ENCODE peak calls at places on chromosomes 1 and 21, in seven cellular contexts. One of them, this sample, is unnamed.

GRCh38 chr1:164702216-164702615 is 143.2 kb downstream of the PBX1 start:
- DNase-seq in IMR-90: peak
- DNase-seq in trophoblast cell: no peak
- DNase-seq in H9: no peak
- DNase-seq in neuronal stem cell: no peak
- DNase-seq in H1: no peak
- DNase-seq in mesenchymal stem cell: peak
- DNase-seq in this sample: peak

GRCh38 chr1:211476200-211476849 is 15.6 kb downstream of the RD3 start:
- DNase-seq in IMR-90: peak
- DNase-seq in trophoblast cell: peak
- DNase-seq in H9: peak
- DNase-seq in neuronal stem cell: peak
- DNase-seq in H1: no peak
- DNase-seq in mesenchymal stem cell: peak
- DNase-seq in this sample: peak

GRCh38 chr1:204316164-204316563 is 43.6 kb downstream of the PLEKHA6 start:
- DNase-seq in IMR-90: no peak
- DNase-seq in trophoblast cell: no peak
- DNase-seq in H9: no peak
- DNase-seq in neuronal stem cell: no peak
- DNase-seq in H1: no peak
- DNase-seq in mesenchymal stem cell: no peak
- DNase-seq in this sample: no peak

GRCh38 chr1:78274814-78275213 is 216.0 kb upstream of the PTGFR start:
- DNase-seq in IMR-90: peak
- DNase-seq in trophoblast cell: no peak
- DNase-seq in H9: no peak
- DNase-seq in neuronal stem cell: no peak
- DNase-seq in H1: no peak
- DNase-seq in mesenchymal stem cell: peak
- DNase-seq in this sample: no peak

GRCh38 chr21:35075546-35075945 is 26.4 kb upstream of the RUNX1 start:
- DNase-seq in IMR-90: peak
- DNase-seq in trophoblast cell: no peak
- DNase-seq in H9: no peak
- DNase-seq in neuronal stem cell: no peak
- DNase-seq in H1: no peak
- DNase-seq in mesenchymal stem cell: peak
- DNase-seq in this sample: peak

GRCh38 chr1:239368436-239369109 is 17.8 kb upstream of the CHRM3 start:
- DNase-seq in IMR-90: no peak
- DNase-seq in trophoblast cell: no peak
- DNase-seq in H9: no peak
- DNase-seq in neuronal stem cell: no peak
- DNase-seq in H1: no peak
- DNase-seq in mesenchymal stem cell: no peak
- DNase-seq in this sample: peak

GRCh38 chr1:89407355-89407754 is 43.5 kb downstream of the GBP6 start:
- DNase-seq in IMR-90: peak
- DNase-seq in trophoblast cell: peak
- DNase-seq in H9: no peak
- DNase-seq in neuronal stem cell: no peak
- DNase-seq in H1: no peak
- DNase-seq in mesenchymal stem cell: peak
- DNase-seq in this sample: no peak

GRCh38 chr1:51301844-51302162 is 28.6 kb downstream of the TTC39A start:
- DNase-seq in IMR-90: no peak
- DNase-seq in trophoblast cell: no peak
- DNase-seq in H9: no peak
- DNase-seq in neuronal stem cell: no peak
- DNase-seq in H1: no peak
- DNase-seq in mesenchymal stem cell: no peak
- DNase-seq in this sample: no peak

GRCh38 chr1:108016451-108016920 is 51.5 kb upstream of the VAV3 start:
- DNase-seq in IMR-90: no peak
- DNase-seq in trophoblast cell: peak
- DNase-seq in H9: no peak
- DNase-seq in neuronal stem cell: no peak
- DNase-seq in H1: no peak
- DNase-seq in mesenchymal stem cell: peak
- DNase-seq in this sample: peak

GRCh38 chr1:73593804-73594203 is 604.2 kb downstream of the LRRIQ3 start:
- DNase-seq in IMR-90: no peak
- DNase-seq in trophoblast cell: no peak
- DNase-seq in H9: no peak
- DNase-seq in neuronal stem cell: no peak
- DNase-seq in H1: no peak
- DNase-seq in mesenchymal stem cell: peak
- DNase-seq in this sample: peak

GRCh38 chr1:25537148-25537831 is 6.1 kb upstream of the LDLRAP1 start:
- DNase-seq in IMR-90: no peak
- DNase-seq in trophoblast cell: no peak
- DNase-seq in H9: no peak
- DNase-seq in neuronal stem cell: no peak
- DNase-seq in H1: no peak
- DNase-seq in mesenchymal stem cell: no peak
- DNase-seq in this sample: no peak

GRCh38 chr1:51989582-51990477 is 670 bp downstream of the RAB3B start:
- DNase-seq in IMR-90: no peak
- DNase-seq in trophoblast cell: no peak
- DNase-seq in H9: peak
- DNase-seq in neuronal stem cell: no peak
- DNase-seq in H1: no peak
- DNase-seq in mesenchymal stem cell: no peak
- DNase-seq in this sample: peak

GRCh38 chr21:44766014-44766817 is 35.4 kb downstream of the UBE2G2 start:
- DNase-seq in IMR-90: no peak
- DNase-seq in trophoblast cell: no peak
- DNase-seq in H9: no peak
- DNase-seq in neuronal stem cell: no peak
- DNase-seq in H1: no peak
- DNase-seq in mesenchymal stem cell: no peak
- DNase-seq in this sample: no peak

GRCh38 chr1:7564097-7564496 is 207.0 kb upstream of the VAMP3 start:
- DNase-seq in IMR-90: no peak
- DNase-seq in trophoblast cell: no peak
- DNase-seq in H9: no peak
- DNase-seq in neuronal stem cell: no peak
- DNase-seq in H1: no peak
- DNase-seq in mesenchymal stem cell: no peak
- DNase-seq in this sample: no peak
- H4K8ac ChIP-seq in IMR-90: no peak
- H4K8ac ChIP-seq in trophoblast cell: no peak
- H4K8ac ChIP-seq in H9: no peak
- H4K8ac ChIP-seq in neuronal stem cell: no peak
- H4K8ac ChIP-seq in H1: no peak
- H4K8ac ChIP-seq in mesenchymal stem cell: no peak
- H4K8ac ChIP-seq in this sample: no peak

GRCh38 chr1:154237880-154238506 is 17.2 kb downstream of the UBAP2L start:
- DNase-seq in IMR-90: no peak
- DNase-seq in trophoblast cell: no peak
- DNase-seq in H9: no peak
- DNase-seq in neuronal stem cell: no peak
- DNase-seq in H1: no peak
- DNase-seq in mesenchymal stem cell: no peak
- DNase-seq in this sample: no peak

GRCh38 chr1:154237435-154237834 is 16.7 kb downstream of the UBAP2L start:
- DNase-seq in IMR-90: no peak
- DNase-seq in trophoblast cell: no peak
- DNase-seq in H9: no peak
- DNase-seq in neuronal stem cell: no peak
- DNase-seq in H1: no peak
- DNase-seq in mesenchymal stem cell: no peak
- DNase-seq in this sample: no peak

GRCh38 chr1:154239491-154239890 is 18.7 kb downstream of the UBAP2L start:
- DNase-seq in IMR-90: no peak
- DNase-seq in trophoblast cell: no peak
- DNase-seq in H9: no peak
- DNase-seq in neuronal stem cell: no peak
- DNase-seq in H1: no peak
- DNase-seq in mesenchymal stem cell: no peak
- DNase-seq in this sample: no peak

GRCh38 chr1:154240294-154240831 is 19.6 kb downstream of the UBAP2L start:
- DNase-seq in IMR-90: no peak
- DNase-seq in trophoblast cell: no peak
- DNase-seq in H9: no peak
- DNase-seq in neuronal stem cell: no peak
- DNase-seq in H1: no peak
- DNase-seq in mesenchymal stem cell: no peak
- DNase-seq in this sample: no peak

GRCh38 chr1:154236855-154237254 is 16.1 kb downstream of the UBAP2L start:
- DNase-seq in IMR-90: no peak
- DNase-seq in trophoblast cell: no peak
- DNase-seq in H9: no peak
- DNase-seq in neuronal stem cell: no peak
- DNase-seq in H1: no peak
- DNase-seq in mesenchymal stem cell: no peak
- DNase-seq in this sample: no peak
- H2BK5ac ChIP-seq in IMR-90: no peak
- H2BK5ac ChIP-seq in trophoblast cell: no peak
- H2BK5ac ChIP-seq in H9: no peak
- H2BK5ac ChIP-seq in neuronal stem cell: no peak
- H2BK5ac ChIP-seq in H1: no peak
- H2BK5ac ChIP-seq in mesenchymal stem cell: no peak
- H2BK5ac ChIP-seq in this sample: no peak

GRCh38 chr1:201432814-201433213 is 11.3 kb upstream of the TNNI1 start:
- DNase-seq in IMR-90: no peak
- DNase-seq in trophoblast cell: no peak
- DNase-seq in H9: no peak
- DNase-seq in neuronal stem cell: no peak
- DNase-seq in H1: no peak
- DNase-seq in mesenchymal stem cell: no peak
- DNase-seq in this sample: no peak
- H4K8ac ChIP-seq in IMR-90: no peak
- H4K8ac ChIP-seq in trophoblast cell: no peak
- H4K8ac ChIP-seq in H9: no peak
- H4K8ac ChIP-seq in neuronal stem cell: no peak
- H4K8ac ChIP-seq in H1: no peak
- H4K8ac ChIP-seq in mesenchymal stem cell: no peak
- H4K8ac ChIP-seq in this sample: no peak

GRCh38 chr1:8153961-8154360 is 127.9 kb upstream of the ERRFI1 start:
- DNase-seq in IMR-90: no peak
- DNase-seq in trophoblast cell: no peak
- DNase-seq in H9: no peak
- DNase-seq in neuronal stem cell: no peak
- DNase-seq in H1: no peak
- DNase-seq in mesenchymal stem cell: no peak
- DNase-seq in this sample: no peak
- H2BK5ac ChIP-seq in IMR-90: peak
- H2BK5ac ChIP-seq in trophoblast cell: peak
- H2BK5ac ChIP-seq in H9: no peak
- H2BK5ac ChIP-seq in neuronal stem cell: no peak
- H2BK5ac ChIP-seq in H1: no peak
- H2BK5ac ChIP-seq in mesenchymal stem cell: no peak
- H2BK5ac ChIP-seq in this sample: no peak

DNA sequence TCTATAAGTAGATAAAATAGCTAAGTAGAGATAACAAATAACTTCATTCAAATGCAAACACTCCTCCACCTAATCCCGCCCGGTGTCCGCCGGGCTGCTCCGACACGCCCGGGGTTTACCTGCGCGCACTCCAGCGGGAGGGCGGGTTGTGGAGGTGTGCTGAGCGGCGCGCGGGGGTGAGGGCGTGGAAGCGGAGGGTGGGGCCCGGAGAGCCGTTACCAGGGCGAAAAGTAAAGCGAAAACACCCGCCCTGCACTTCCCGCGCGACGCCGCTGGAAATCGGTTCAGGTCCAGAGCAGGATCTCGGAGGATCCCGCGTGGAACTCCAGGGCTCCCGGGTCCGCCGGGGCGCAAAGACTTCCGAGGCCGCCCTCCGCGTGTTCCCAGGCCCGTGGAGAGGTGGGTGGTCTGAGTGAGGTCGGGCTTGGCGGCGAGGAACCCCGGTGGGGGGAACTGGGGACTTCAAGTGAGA is 1.8 kb upstream of the ATF3 start:
- DNase-seq in IMR-90: no peak
- DNase-seq in trophoblast cell: peak
- DNase-seq in H9: no peak
- DNase-seq in neuronal stem cell: no peak
- DNase-seq in H1: no peak
- DNase-seq in mesenchymal stem cell: peak
- DNase-seq in this sample: no peak
- H4K8ac ChIP-seq in IMR-90: no peak
- H4K8ac ChIP-seq in trophoblast cell: peak
- H4K8ac ChIP-seq in H9: no peak
- H4K8ac ChIP-seq in neuronal stem cell: no peak
- H4K8ac ChIP-seq in H1: peak
- H4K8ac ChIP-seq in mesenchymal stem cell: no peak
- H4K8ac ChIP-seq in this sample: no peak

GRCh38 chr21:23475518-23476189 is 2131.6 kb downstream of the MRPL39 start:
- DNase-seq in IMR-90: no peak
- DNase-seq in trophoblast cell: peak
- DNase-seq in H9: no peak
- DNase-seq in neuronal stem cell: no peak
- DNase-seq in H1: no peak
- DNase-seq in mesenchymal stem cell: no peak
- DNase-seq in this sample: no peak

GRCh38 chr21:23478381-23478780 is 2128.9 kb downstream of the MRPL39 start:
- DNase-seq in IMR-90: no peak
- DNase-seq in trophoblast cell: no peak
- DNase-seq in H9: no peak
- DNase-seq in neuronal stem cell: no peak
- DNase-seq in H1: no peak
- DNase-seq in mesenchymal stem cell: no peak
- DNase-seq in this sample: no peak

GRCh38 chr21:23480591-23481270 is 2126.6 kb downstream of the MRPL39 start:
- DNase-seq in IMR-90: no peak
- DNase-seq in trophoblast cell: no peak
- DNase-seq in H9: no peak
- DNase-seq in neuronal stem cell: no peak
- DNase-seq in H1: no peak
- DNase-seq in mesenchymal stem cell: no peak
- DNase-seq in this sample: no peak
- H2BK5ac ChIP-seq in IMR-90: no peak
- H2BK5ac ChIP-seq in trophoblast cell: no peak
- H2BK5ac ChIP-seq in H9: no peak
- H2BK5ac ChIP-seq in neuronal stem cell: no peak
- H2BK5ac ChIP-seq in H1: no peak
- H2BK5ac ChIP-seq in mesenchymal stem cell: no peak
- H2BK5ac ChIP-seq in this sample: no peak

GRCh38 chr1:88394958-88395357 is 289.1 kb upstream of the PKN2 start:
- DNase-seq in IMR-90: no peak
- DNase-seq in trophoblast cell: peak
- DNase-seq in H9: no peak
- DNase-seq in neuronal stem cell: no peak
- DNase-seq in H1: no peak
- DNase-seq in mesenchymal stem cell: no peak
- DNase-seq in this sample: peak
- H4K8ac ChIP-seq in IMR-90: no peak
- H4K8ac ChIP-seq in trophoblast cell: no peak
- H4K8ac ChIP-seq in H9: no peak
- H4K8ac ChIP-seq in neuronal stem cell: no peak
- H4K8ac ChIP-seq in H1: no peak
- H4K8ac ChIP-seq in mesenchymal stem cell: no peak
- H4K8ac ChIP-seq in this sample: no peak

GRCh38 chr1:29789221-29789909 is 553.0 kb downstream of the PTPRU start:
- DNase-seq in IMR-90: peak
- DNase-seq in trophoblast cell: no peak
- DNase-seq in H9: no peak
- DNase-seq in neuronal stem cell: no peak
- DNase-seq in H1: no peak
- DNase-seq in mesenchymal stem cell: no peak
- DNase-seq in this sample: no peak
- H2BK5ac ChIP-seq in IMR-90: no peak
- H2BK5ac ChIP-seq in trophoblast cell: no peak
- H2BK5ac ChIP-seq in H9: no peak
- H2BK5ac ChIP-seq in neuronal stem cell: peak
- H2BK5ac ChIP-seq in H1: no peak
- H2BK5ac ChIP-seq in mesenchymal stem cell: no peak
- H2BK5ac ChIP-seq in this sample: no peak